ENCODE peak calls at places on chromosomes 12 and 14, in seven cellular contexts. C, V, P, Q, D, S and H are unnamed samples.

GRCh38 chr12:69744109-69744508 is 5.4 kb downstream of the RAB3IP start:
- DNase-seq in C (no peak), V (no peak), P (no peak), Q (no peak), D (no peak), S (no peak), H (no peak)

GRCh38 chr12:104769207-104769606 is 188.9 kb downstream of the SLC41A2 start:
- DNase-seq in C (no peak), V (no peak), P (no peak), Q (no peak), D (no peak), S (no peak), H (no peak)

GRCh38 chr12:3044141-3044630 is 33.0 kb upstream of the TSPAN9 start:
- DNase-seq in C (no peak), V (no peak), P (no peak), Q (no peak), D (no peak), S (no peak), H (no peak)

GRCh38 chr12:12985817-12986408 is 14.2 kb downstream of the HEBP1 start:
- DNase-seq in C (peak; percentile 34), V (no peak), P (no peak), Q (no peak), D (peak; percentile 58), S (peak; percentile 44), H (peak; percentile 50)

GRCh38 chr12:124754949-124755800 is 108.5 kb downstream of the SCARB1 start:
- DNase-seq in C (no peak), V (peak; percentile 82), P (no peak), Q (peak; percentile 87), D (no peak), S (no peak), H (no peak)

GRCh38 chr14:54133896-54134295 is 177.3 kb upstream of the BMP4 start:
- DNase-seq in C (no peak), V (no peak), P (no peak), Q (no peak), D (peak; percentile 11), S (no peak), H (peak; percentile 17)

GRCh38 chr14:24100982-24101494 is 6.9 kb downstream of the PCK2 start:
- DNase-seq in C (no peak), V (no peak), P (no peak), Q (no peak), D (no peak), S (no peak), H (no peak)

GRCh38 chr12:82015623-82016347 is 256.6 kb upstream of the PPFIA2 start:
- DNase-seq in C (no peak), V (no peak), P (no peak), Q (no peak), D (no peak), S (no peak), H (no peak)

GRCh38 chr12:21666722-21667121 is 9.1 kb upstream of the LDHB start:
- DNase-seq in C (no peak), V (no peak), P (no peak), Q (no peak), D (no peak), S (no peak), H (no peak)

GRCh38 chr12:80064269-80064668 is 35.1 kb upstream of the OTOGL start:
- DNase-seq in C (no peak), V (no peak), P (no peak), Q (no peak), D (no peak), S (no peak), H (no peak)

GRCh38 chr14:57492859-57493258 is 798 bp downstream of the CCDC198 start:
- DNase-seq in C (no peak), V (peak; percentile 67), P (no peak), Q (no peak), D (no peak), S (no peak), H (no peak)

GRCh38 chr12:122874081-122874480 is 21.8 kb downstream of the VPS37B start:
- DNase-seq in C (peak; percentile 65), V (no peak), P (no peak), Q (no peak), D (no peak), S (peak; percentile 65), H (no peak)

GRCh38 chr14:76876076-76876475 is 49.9 kb downstream of the LRRC74A start:
- DNase-seq in C (peak; percentile 65), V (peak; percentile 35), P (peak; percentile 34), Q (peak; percentile 81), D (peak; percentile 86), S (peak; percentile 60), H (peak; percentile 87)

GRCh38 chr12:114369088-114369487 is 36.9 kb downstream of the TBX5 start:
- DNase-seq in C (no peak), V (no peak), P (no peak), Q (no peak), D (no peak), S (no peak), H (no peak)

GRCh38 chr14:102046337-102047278 is 40.2 kb downstream of the HSP90AA1 start:
- DNase-seq in C (no peak), V (peak; percentile 62), P (no peak), Q (peak; percentile 74), D (peak; percentile 58), S (peak; percentile 32), H (peak; percentile 98)

GRCh38 chr12:64059685-64060084 is 162.4 kb downstream of the KICS2 start:
- DNase-seq in C (no peak), V (no peak), P (no peak), Q (no peak), D (no peak), S (no peak), H (no peak)

GRCh38 chr12:61095131-61095530 is 1165.1 kb upstream of the USP15 start:
- DNase-seq in C (no peak), V (no peak), P (no peak), Q (no peak), D (no peak), S (no peak), H (no peak)

GRCh38 chr14:102728509-102728908 is 48.7 kb upstream of the TRAF3 start:
- DNase-seq in C (no peak), V (no peak), P (no peak), Q (no peak), D (no peak), S (no peak), H (no peak)

GRCh38 chr14:70955543-70956480 is 48.6 kb downstream of the PCNX1 start:
- DNase-seq in C (no peak), V (peak; percentile 19), P (no peak), Q (no peak), D (no peak), S (peak; percentile 31), H (no peak)

GRCh38 chr12:126651133-126651532 is 1585.9 kb downstream of the AACS start:
- DNase-seq in C (no peak), V (no peak), P (no peak), Q (no peak), D (no peak), S (no peak), H (no peak)

GRCh38 chr14:93619176-93619793 is 169.0 kb downstream of the PRIMA1 start:
- DNase-seq in C (no peak), V (peak; percentile 15), P (no peak), Q (peak; percentile 27), D (peak; percentile 33), S (peak; percentile 35), H (peak; percentile 7)

GRCh38 chr14:24052656-24053547 is 1.1 kb downstream of the CARMIL3 start:
- DNase-seq in C (peak; percentile 75), V (no peak), P (peak; percentile 42), Q (peak; percentile 33), D (no peak), S (peak; percentile 70), H (no peak)

GRCh38 chr12:49501895-49502294 is 36.9 kb upstream of the KCNH3 start:
- DNase-seq in C (no peak), V (no peak), P (no peak), Q (no peak), D (no peak), S (no peak), H (no peak)

GRCh38 chr12:121786441-121786825 is 7.1 kb downstream of the RHOF start:
- DNase-seq in C (peak; percentile 72), V (peak; percentile 88), P (no peak), Q (no peak), D (peak; percentile 76), S (peak; percentile 72), H (peak; percentile 96)

GRCh38 chr14:104343690-104344640 is 205.6 kb downstream of the KIF26A start:
- DNase-seq in C (no peak), V (no peak), P (no peak), Q (peak; percentile 13), D (no peak), S (no peak), H (no peak)

GRCh38 chr12:74426091-74426490 is 111.5 kb upstream of the ATXN7L3B start:
- DNase-seq in C (no peak), V (no peak), P (no peak), Q (no peak), D (no peak), S (no peak), H (no peak)